ENCODE peak calls at places on chromosomes 3 and 15, in eight cellular contexts. F, R, X, G, V, I, W and D are unnamed samples.

GRCh38 chr3:77320514-77320913 is 280.6 kb downstream of the ROBO2 start:
- DNase-seq in F (no peak), R (no peak), X (peak; percentile 67), G (no peak), V (no peak), I (no peak), W (no peak), D (no peak)

GRCh38 chr3:10392906-10393461 is 72.1 kb upstream of the SEC13 start:
- DNase-seq in F (no peak), R (no peak), X (no peak), G (no peak), V (no peak), I (no peak), W (no peak), D (no peak)

GRCh38 chr3:59306436-59306835 is 256.6 kb upstream of the CFAP20DC start:
- DNase-seq in F (no peak), R (no peak), X (no peak), G (no peak), V (no peak), I (no peak), W (no peak), D (no peak)

GRCh38 chr15:69793783-69794451 is 303.8 kb downstream of the TLE3 start:
- DNase-seq in F (peak; percentile 73), R (no peak), X (no peak), G (no peak), V (peak; percentile 15), I (no peak), W (no peak), D (no peak)

GRCh38 chr15:29925227-29926082 is 103.2 kb upstream of the TJP1 start:
- DNase-seq in F (no peak), R (peak; percentile 63), X (peak; percentile 80), G (peak; percentile 51), V (peak; percentile 80), I (no peak), W (peak; percentile 81), D (peak; percentile 54)

GRCh38 chr3:115825046-115825445 is 201.7 kb downstream of the GAP43 start:
- DNase-seq in F (no peak), R (no peak), X (peak; percentile 80), G (no peak), V (no peak), I (no peak), W (no peak), D (no peak)

GRCh38 chr3:142563491-142563997 is 15.0 kb downstream of the ATR start:
- DNase-seq in F (no peak), R (no peak), X (no peak), G (no peak), V (no peak), I (no peak), W (no peak), D (no peak)

GRCh38 chr3:23825802-23826201 is 20.0 kb downstream of the UBE2E1 start:
- DNase-seq in F (no peak), R (no peak), X (no peak), G (no peak), V (no peak), I (no peak), W (no peak), D (no peak)

GRCh38 chr15:77702211-77702957 is 69.7 kb upstream of the LINGO1 start:
- DNase-seq in F (no peak), R (peak; percentile 12), X (peak; percentile 18), G (peak; percentile 14), V (no peak), I (no peak), W (no peak), D (no peak)

GRCh38 chr3:3699816-3700633 is 99.2 kb upstream of the LRRN1 start:
- DNase-seq in F (no peak), R (no peak), X (no peak), G (peak; percentile 60), V (no peak), I (no peak), W (no peak), D (no peak)

GRCh38 chr15:61318276-61318675 is 89.2 kb upstream of the RORA start:
- DNase-seq in F (no peak), R (no peak), X (no peak), G (peak; percentile 53), V (no peak), I (no peak), W (no peak), D (no peak)

GRCh38 chr15:85741021-85741421 is 53.7 kb downstream of the KLHL25 start:
- DNase-seq in F (no peak), R (no peak), X (no peak), G (no peak), V (no peak), I (no peak), W (no peak), D (peak; percentile 31)

GRCh38 chr3:110749006-110749405 is 322.6 kb upstream of the NECTIN3 start:
- DNase-seq in F (no peak), R (no peak), X (no peak), G (no peak), V (no peak), I (no peak), W (no peak), D (no peak)

GRCh38 chr15:52083603-52084002 is 29.0 kb downstream of the BCL2L10 start:
- DNase-seq in F (no peak), R (no peak), X (no peak), G (no peak), V (no peak), I (no peak), W (no peak), D (no peak)

GRCh38 chr15:68230157-68231100 is 901 bp upstream of the CLN6 start:
- DNase-seq in F (no peak), R (peak; percentile 30), X (peak; percentile 10), G (no peak), V (peak; percentile 74), I (peak; percentile 51), W (peak; percentile 74), D (no peak)

DNA sequence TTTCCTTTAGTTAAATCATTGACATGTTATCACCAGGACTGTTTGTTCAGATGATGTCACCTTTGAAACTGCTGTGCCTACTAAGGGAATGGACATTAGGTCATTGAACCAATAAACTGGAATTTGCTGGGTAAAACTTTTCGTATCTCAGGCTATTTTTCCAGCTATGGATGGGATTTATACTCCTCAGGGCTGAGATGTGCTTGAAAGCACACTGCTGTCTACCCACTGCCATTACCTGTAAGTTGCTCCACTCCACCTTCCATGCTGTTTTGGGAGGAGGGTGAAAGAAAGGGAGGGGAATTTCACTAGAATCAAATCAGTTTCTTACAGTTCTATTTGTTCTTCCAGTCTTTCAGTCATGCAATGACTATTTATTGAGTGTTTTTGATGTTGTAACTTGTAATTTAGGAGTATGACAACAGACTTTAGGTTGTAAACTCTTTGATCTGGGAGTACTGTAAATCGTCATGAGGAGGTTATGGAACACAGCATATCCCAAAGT is 11.3 kb downstream of the EHD4 start:
- DNase-seq in F (no peak), R (no peak), X (no peak), G (peak; percentile 56), V (no peak), I (no peak), W (no peak), D (no peak)
- H3K27me3 ChIP-seq in F (no peaks in the 10 kb centered on the region), R (no peaks in the 10 kb centered on the region), X (no peaks in the 10 kb centered on the region), G (no peaks in the 10 kb centered on the region), V (no peaks in the 10 kb centered on the region), I (no peaks in the 10 kb centered on the region), W (no peaks in the 10 kb centered on the region), D (no peaks in the 10 kb centered on the region)

DNA sequence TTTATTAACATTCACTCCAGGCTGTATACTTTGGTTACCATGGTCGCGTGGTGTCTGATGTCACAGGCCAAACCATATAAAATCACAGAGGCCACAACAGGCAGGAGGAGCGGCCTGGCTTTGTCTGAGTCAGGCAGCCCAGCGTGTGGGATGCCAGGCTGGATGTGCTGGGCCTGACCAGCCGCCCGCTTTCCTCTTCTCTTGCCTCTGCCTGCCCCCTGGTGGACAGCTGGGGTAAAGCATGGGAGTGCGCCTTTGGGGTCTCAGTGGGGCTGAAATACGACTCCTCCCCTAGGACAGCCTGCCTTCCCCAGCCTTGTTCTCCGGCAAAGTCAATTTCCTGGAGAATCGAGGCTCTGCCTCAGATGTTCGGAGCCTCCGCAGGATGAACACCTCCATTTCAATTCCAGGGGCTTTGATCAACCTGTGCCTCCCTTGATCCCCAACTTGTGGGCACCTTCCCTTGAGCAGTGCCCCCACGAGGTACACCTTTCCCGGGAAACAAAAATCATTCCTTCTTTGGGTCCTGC is 78.2 kb downstream of the CCNL1 start:
- DNase-seq in F (peak; percentile 84), R (peak; percentile 90), X (peak; percentile 94), G (peak; percentile 90), V (peak; percentile 95), I (no peak), W (peak; percentile 96), D (peak; percentile 90)
- TF ChIP-seq POLR2A in F (no peak), R (no peak), X (peak; percentile 82), G (no peak), V (peak; percentile 60), I (no peak), W (peak; percentile 38), D (no peak)

DNA sequence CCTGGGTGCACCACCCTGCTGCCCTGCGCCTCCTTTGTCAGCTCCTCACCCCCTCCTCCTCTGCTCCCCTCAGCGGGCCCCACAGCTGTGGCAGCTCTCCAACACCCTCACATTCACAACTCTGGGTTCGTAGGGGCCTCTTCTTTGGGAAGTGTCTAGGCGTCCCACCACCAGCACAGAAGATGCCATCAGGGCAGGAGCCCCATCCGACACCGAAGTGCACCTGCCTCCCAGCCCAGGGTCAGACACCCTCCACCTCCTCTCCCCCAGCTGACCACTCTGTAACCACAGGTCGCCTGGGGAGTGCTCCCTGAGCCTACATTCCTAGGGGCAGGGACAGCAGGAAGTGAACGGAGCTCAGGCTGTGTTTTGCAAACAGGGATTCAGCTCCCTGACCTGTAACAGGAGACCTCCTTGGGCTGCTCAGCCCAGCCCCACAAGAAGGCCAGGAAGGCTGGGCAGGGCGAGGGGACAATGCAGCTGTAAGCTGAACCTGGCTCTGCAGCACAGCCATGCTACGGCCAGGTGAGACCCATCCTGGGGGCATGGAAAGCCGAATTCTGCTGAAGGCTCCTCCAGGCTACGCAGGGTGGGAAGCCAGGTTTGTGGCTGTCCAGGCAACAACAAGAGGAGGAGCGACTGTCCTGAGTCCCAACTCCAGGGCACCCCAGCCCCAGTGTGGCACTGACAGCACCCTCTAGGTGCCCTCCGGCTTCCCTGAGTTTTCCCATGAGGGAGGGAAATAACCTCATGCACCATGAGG is 269.0 kb downstream of the GOLGA6L6 start:
- DNase-seq in F (no peak), R (no peak), X (no peak), G (no peak), V (no peak), I (no peak), W (no peak), D (no peak)
- H3K9me3 ChIP-seq in F (peaks cover 34% of the 10 kb centered on the region), R (peaks cover 8% of the 10 kb centered on the region), X (peaks cover 51% of the 10 kb centered on the region), G (peaks cover 5% of the 10 kb centered on the region), V (no peaks in the 10 kb centered on the region), I (no peaks in the 10 kb centered on the region), W (no peaks in the 10 kb centered on the region), D (no peaks in the 10 kb centered on the region)

DNA sequence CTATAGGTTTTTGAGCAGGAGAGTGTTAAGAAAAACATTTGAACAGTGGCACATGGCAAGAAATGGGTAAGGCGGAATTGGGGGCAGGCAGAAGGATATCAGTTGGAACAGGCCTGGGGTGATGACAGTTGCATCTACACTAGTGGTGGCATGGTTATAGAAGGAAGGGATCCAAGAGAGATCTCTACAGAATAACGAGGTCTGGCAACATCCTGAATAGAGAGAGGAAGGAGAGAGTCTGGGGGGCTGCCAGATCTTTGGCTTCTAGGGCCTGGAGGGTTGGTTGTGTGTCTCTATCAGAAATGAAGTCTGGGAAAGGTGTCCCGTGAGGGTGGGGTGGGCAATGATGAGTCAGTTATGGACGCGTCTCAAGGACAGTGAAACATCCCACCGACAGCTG is 26.3 kb downstream of the FSTL1 start:
- DNase-seq in F (no peak), R (no peak), X (no peak), G (no peak), V (no peak), I (no peak), W (no peak), D (no peak)
- H3K27me3 ChIP-seq in F (no peaks in the 10 kb centered on the region), R (no peaks in the 10 kb centered on the region), X (no peaks in the 10 kb centered on the region), G (no peaks in the 10 kb centered on the region), V (no peaks in the 10 kb centered on the region), I (no peaks in the 10 kb centered on the region), W (no peaks in the 10 kb centered on the region), D (no peaks in the 10 kb centered on the region)

GRCh38 chr3:139654637-139655365 is 23.0 kb downstream of the NMNAT3 start:
- DNase-seq in F (no peak), R (no peak), X (no peak), G (no peak), V (peak; percentile 56), I (no peak), W (no peak), D (no peak)
- TF ChIP-seq POLR2A in F (no peak), R (no peak), X (no peak), G (no peak), V (no peak), I (no peak), W (no peak), D (no peak)